ENCODE peak calls at places on chromosomes 16 and 17, in eight cellular contexts. One of them, this sample, is unnamed.

GRCh38 chr17:70144260-70144846 is 25.0 kb upstream of the KCNJ2 start:
- DNase-seq in ovary: no peak
- DNase-seq in upper lobe of right lung: no peak
- DNase-seq in type B pancreatic cell: no peak
- DNase-seq in neural progenitor cell: peak
- DNase-seq in K562: no peak
- DNase-seq in AG09319: no peak
- DNase-seq in hepatocyte: peak
- DNase-seq in this sample: no peak

GRCh38 chr16:88063201-88063773 is 112.1 kb downstream of the BANP start:
- DNase-seq in ovary: peak
- DNase-seq in upper lobe of right lung: no peak
- DNase-seq in type B pancreatic cell: no peak
- DNase-seq in neural progenitor cell: no peak
- DNase-seq in K562: no peak
- DNase-seq in AG09319: peak
- DNase-seq in hepatocyte: no peak
- DNase-seq in this sample: no peak

GRCh38 chr16:9417898-9418297 is 326.5 kb downstream of the HAPSTR1 start:
- DNase-seq in ovary: no peak
- DNase-seq in upper lobe of right lung: no peak
- DNase-seq in type B pancreatic cell: no peak
- DNase-seq in neural progenitor cell: no peak
- DNase-seq in K562: no peak
- DNase-seq in AG09319: no peak
- DNase-seq in hepatocyte: no peak
- DNase-seq in this sample: no peak

GRCh38 chr17:45925311-45925710 is 31.0 kb downstream of the MAPT start:
- DNase-seq in ovary: no peak
- DNase-seq in upper lobe of right lung: no peak
- DNase-seq in type B pancreatic cell: no peak
- DNase-seq in neural progenitor cell: no peak
- DNase-seq in K562: no peak
- DNase-seq in AG09319: no peak
- DNase-seq in hepatocyte: no peak
- DNase-seq in this sample: no peak

GRCh38 chr16:1929105-1929504 is 10.9 kb upstream of the HS3ST6 start:
- DNase-seq in ovary: no peak
- DNase-seq in upper lobe of right lung: no peak
- DNase-seq in type B pancreatic cell: no peak
- DNase-seq in neural progenitor cell: no peak
- DNase-seq in K562: peak
- DNase-seq in AG09319: peak
- DNase-seq in hepatocyte: no peak
- DNase-seq in this sample: no peak

GRCh38 chr16:20363191-20363590 is 10.7 kb upstream of the UMOD start:
- DNase-seq in ovary: no peak
- DNase-seq in upper lobe of right lung: no peak
- DNase-seq in type B pancreatic cell: no peak
- DNase-seq in neural progenitor cell: no peak
- DNase-seq in K562: no peak
- DNase-seq in AG09319: no peak
- DNase-seq in hepatocyte: no peak
- DNase-seq in this sample: no peak

GRCh38 chr17:75878174-75878998 is at the start of gene TRIM47:
- DNase-seq in ovary: peak
- DNase-seq in upper lobe of right lung: peak
- DNase-seq in type B pancreatic cell: no peak
- DNase-seq in neural progenitor cell: peak
- DNase-seq in K562: peak
- DNase-seq in AG09319: no peak
- DNase-seq in hepatocyte: peak
- DNase-seq in this sample: peak

GRCh38 chr16:50354629-50355456 is 13.9 kb downstream of the BRD7 start:
- DNase-seq in ovary: no peak
- DNase-seq in upper lobe of right lung: no peak
- DNase-seq in type B pancreatic cell: no peak
- DNase-seq in neural progenitor cell: no peak
- DNase-seq in K562: peak
- DNase-seq in AG09319: no peak
- DNase-seq in hepatocyte: no peak
- DNase-seq in this sample: no peak

GRCh38 chr17:59093145-59093701 is 13.5 kb downstream of the TRIM37 start:
- DNase-seq in ovary: no peak
- DNase-seq in upper lobe of right lung: no peak
- DNase-seq in type B pancreatic cell: no peak
- DNase-seq in neural progenitor cell: no peak
- DNase-seq in K562: no peak
- DNase-seq in AG09319: no peak
- DNase-seq in hepatocyte: no peak
- DNase-seq in this sample: no peak

GRCh38 chr17:67281736-67282135 is 36.7 kb upstream of the HELZ start:
- DNase-seq in ovary: no peak
- DNase-seq in upper lobe of right lung: no peak
- DNase-seq in type B pancreatic cell: no peak
- DNase-seq in neural progenitor cell: no peak
- DNase-seq in K562: no peak
- DNase-seq in AG09319: no peak
- DNase-seq in hepatocyte: no peak
- DNase-seq in this sample: no peak

GRCh38 chr17:10119203-10120112 is 78.9 kb downstream of the GAS7 start:
- DNase-seq in ovary: no peak
- DNase-seq in upper lobe of right lung: peak
- DNase-seq in type B pancreatic cell: no peak
- DNase-seq in neural progenitor cell: no peak
- DNase-seq in K562: no peak
- DNase-seq in AG09319: no peak
- DNase-seq in hepatocyte: no peak
- DNase-seq in this sample: no peak

GRCh38 chr17:72517413-72518237 is 396.8 kb downstream of the SOX9 start:
- DNase-seq in ovary: no peak
- DNase-seq in upper lobe of right lung: no peak
- DNase-seq in type B pancreatic cell: no peak
- DNase-seq in neural progenitor cell: no peak
- DNase-seq in K562: no peak
- DNase-seq in AG09319: no peak
- DNase-seq in hepatocyte: no peak
- DNase-seq in this sample: no peak

GRCh38 chr16:715448-716249 is 731 bp downstream of the METRN start:
- DNase-seq in ovary: no peak
- DNase-seq in upper lobe of right lung: peak
- DNase-seq in type B pancreatic cell: no peak
- DNase-seq in neural progenitor cell: peak
- DNase-seq in K562: peak
- DNase-seq in AG09319: no peak
- DNase-seq in hepatocyte: peak
- DNase-seq in this sample: no peak

GRCh38 chr16:84518804-84519341 is 14.4 kb upstream of the MEAK7 start:
- DNase-seq in ovary: no peak
- DNase-seq in upper lobe of right lung: no peak
- DNase-seq in type B pancreatic cell: no peak
- DNase-seq in neural progenitor cell: no peak
- DNase-seq in K562: no peak
- DNase-seq in AG09319: no peak
- DNase-seq in hepatocyte: no peak
- DNase-seq in this sample: no peak

GRCh38 chr17:31586946-31587345 is 195.5 kb downstream of the RAB11FIP4 start:
- DNase-seq in ovary: no peak
- DNase-seq in upper lobe of right lung: no peak
- DNase-seq in type B pancreatic cell: no peak
- DNase-seq in neural progenitor cell: no peak
- DNase-seq in K562: no peak
- DNase-seq in AG09319: no peak
- DNase-seq in hepatocyte: no peak
- DNase-seq in this sample: no peak

GRCh38 chr16:22316411-22316811 is 19.2 kb downstream of the POLR3E start:
- DNase-seq in ovary: peak
- DNase-seq in upper lobe of right lung: peak
- DNase-seq in type B pancreatic cell: no peak
- DNase-seq in neural progenitor cell: no peak
- DNase-seq in K562: no peak
- DNase-seq in AG09319: no peak
- DNase-seq in hepatocyte: no peak
- DNase-seq in this sample: no peak

GRCh38 chr17:27070836-27071235 is 223.1 kb upstream of the WSB1 start:
- DNase-seq in ovary: no peak
- DNase-seq in upper lobe of right lung: no peak
- DNase-seq in type B pancreatic cell: no peak
- DNase-seq in neural progenitor cell: no peak
- DNase-seq in K562: no peak
- DNase-seq in AG09319: no peak
- DNase-seq in hepatocyte: no peak
- DNase-seq in this sample: no peak
- TF ChIP-seq CTCF in ovary: no peak
- TF ChIP-seq CTCF in upper lobe of right lung: no peak
- TF ChIP-seq CTCF in type B pancreatic cell: no peak
- TF ChIP-seq CTCF in neural progenitor cell: no peak
- TF ChIP-seq CTCF in K562: peak
- TF ChIP-seq CTCF in AG09319: no peak
- TF ChIP-seq CTCF in hepatocyte: no peak
- TF ChIP-seq CTCF in this sample: no peak

GRCh38 chr16:70703835-70704381 is 18.1 kb upstream of the MTSS2 start:
- DNase-seq in ovary: no peak
- DNase-seq in upper lobe of right lung: no peak
- DNase-seq in type B pancreatic cell: no peak
- DNase-seq in neural progenitor cell: no peak
- DNase-seq in K562: no peak
- DNase-seq in AG09319: no peak
- DNase-seq in hepatocyte: no peak
- DNase-seq in this sample: no peak

GRCh38 chr16:70701998-70702397 is 16.1 kb upstream of the MTSS2 start:
- DNase-seq in ovary: no peak
- DNase-seq in upper lobe of right lung: no peak
- DNase-seq in type B pancreatic cell: no peak
- DNase-seq in neural progenitor cell: no peak
- DNase-seq in K562: no peak
- DNase-seq in AG09319: no peak
- DNase-seq in hepatocyte: no peak
- DNase-seq in this sample: no peak

GRCh38 chr16:70704586-70704985 is 18.7 kb upstream of the MTSS2 start:
- DNase-seq in ovary: no peak
- DNase-seq in upper lobe of right lung: no peak
- DNase-seq in type B pancreatic cell: no peak
- DNase-seq in neural progenitor cell: no peak
- DNase-seq in K562: no peak
- DNase-seq in AG09319: no peak
- DNase-seq in hepatocyte: no peak
- DNase-seq in this sample: no peak

GRCh38 chr16:70702624-70703023 is 16.8 kb upstream of the MTSS2 start:
- DNase-seq in ovary: no peak
- DNase-seq in upper lobe of right lung: no peak
- DNase-seq in type B pancreatic cell: no peak
- DNase-seq in neural progenitor cell: no peak
- DNase-seq in K562: no peak
- DNase-seq in AG09319: no peak
- DNase-seq in hepatocyte: no peak
- DNase-seq in this sample: no peak

GRCh38 chr16:70703041-70703834 is 17.4 kb upstream of the MTSS2 start:
- DNase-seq in ovary: peak
- DNase-seq in upper lobe of right lung: no peak
- DNase-seq in type B pancreatic cell: no peak
- DNase-seq in neural progenitor cell: peak
- DNase-seq in K562: peak
- DNase-seq in AG09319: peak
- DNase-seq in hepatocyte: peak
- DNase-seq in this sample: peak
- TF ChIP-seq CTCF in ovary: peak
- TF ChIP-seq CTCF in upper lobe of right lung: peak
- TF ChIP-seq CTCF in type B pancreatic cell: peak
- TF ChIP-seq CTCF in neural progenitor cell: no peak
- TF ChIP-seq CTCF in K562: peak
- TF ChIP-seq CTCF in AG09319: peak
- TF ChIP-seq CTCF in hepatocyte: peak
- TF ChIP-seq CTCF in this sample: no peak

GRCh38 chr17:16918443-16918842 is 53.5 kb downstream of the TNFRSF13B start:
- DNase-seq in ovary: no peak
- DNase-seq in upper lobe of right lung: no peak
- DNase-seq in type B pancreatic cell: no peak
- DNase-seq in neural progenitor cell: no peak
- DNase-seq in K562: no peak
- DNase-seq in AG09319: no peak
- DNase-seq in hepatocyte: no peak
- DNase-seq in this sample: no peak

GRCh38 chr17:16912021-16912962 is 59.6 kb downstream of the TNFRSF13B start:
- DNase-seq in ovary: no peak
- DNase-seq in upper lobe of right lung: no peak
- DNase-seq in type B pancreatic cell: no peak
- DNase-seq in neural progenitor cell: no peak
- DNase-seq in K562: no peak
- DNase-seq in AG09319: no peak
- DNase-seq in hepatocyte: no peak
- DNase-seq in this sample: no peak

GRCh38 chr17:16917995-16918394 is 53.9 kb downstream of the TNFRSF13B start:
- DNase-seq in ovary: no peak
- DNase-seq in upper lobe of right lung: peak
- DNase-seq in type B pancreatic cell: peak
- DNase-seq in neural progenitor cell: no peak
- DNase-seq in K562: no peak
- DNase-seq in AG09319: no peak
- DNase-seq in hepatocyte: no peak
- DNase-seq in this sample: no peak

GRCh38 chr17:16916557-16916920 is 55.4 kb downstream of the TNFRSF13B start:
- DNase-seq in ovary: no peak
- DNase-seq in upper lobe of right lung: peak
- DNase-seq in type B pancreatic cell: no peak
- DNase-seq in neural progenitor cell: no peak
- DNase-seq in K562: no peak
- DNase-seq in AG09319: no peak
- DNase-seq in hepatocyte: no peak
- DNase-seq in this sample: no peak

GRCh38 chr17:16915752-16916556 is 56.0 kb downstream of the TNFRSF13B start:
- DNase-seq in ovary: no peak
- DNase-seq in upper lobe of right lung: peak
- DNase-seq in type B pancreatic cell: peak
- DNase-seq in neural progenitor cell: peak
- DNase-seq in K562: peak
- DNase-seq in AG09319: no peak
- DNase-seq in hepatocyte: peak
- DNase-seq in this sample: peak
- TF ChIP-seq CTCF in ovary: no peak
- TF ChIP-seq CTCF in upper lobe of right lung: peak
- TF ChIP-seq CTCF in type B pancreatic cell: peak
- TF ChIP-seq CTCF in neural progenitor cell: peak
- TF ChIP-seq CTCF in K562: peak
- TF ChIP-seq CTCF in AG09319: peak
- TF ChIP-seq CTCF in hepatocyte: peak
- TF ChIP-seq CTCF in this sample: peak

DNA sequence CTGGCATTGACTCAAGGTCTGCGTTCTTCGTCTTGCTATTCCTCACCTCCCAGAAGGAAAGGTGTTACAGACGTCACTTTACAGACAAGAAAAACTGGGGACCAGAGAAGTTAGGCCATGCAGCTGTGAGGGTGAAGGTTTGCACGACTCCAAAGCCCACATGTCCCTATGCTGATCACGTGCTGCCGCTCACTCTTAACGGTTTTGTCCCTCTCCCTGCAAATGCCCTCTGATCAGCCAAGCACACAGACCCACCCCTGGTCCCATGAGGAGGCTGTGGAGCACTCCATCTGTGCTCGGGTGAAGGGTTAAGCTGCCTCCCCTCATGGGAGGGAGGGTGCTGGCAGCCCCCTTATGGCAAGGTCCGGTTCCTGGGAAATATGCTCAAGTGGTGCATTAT is 18.9 kb downstream of the CCDC182 start:
- DNase-seq in ovary: no peak
- DNase-seq in upper lobe of right lung: no peak
- DNase-seq in type B pancreatic cell: no peak
- DNase-seq in neural progenitor cell: no peak
- DNase-seq in K562: no peak
- DNase-seq in AG09319: no peak
- DNase-seq in hepatocyte: no peak
- DNase-seq in this sample: no peak
- TF ChIP-seq CTCF in ovary: no peak
- TF ChIP-seq CTCF in upper lobe of right lung: no peak
- TF ChIP-seq CTCF in type B pancreatic cell: no peak
- TF ChIP-seq CTCF in neural progenitor cell: no peak
- TF ChIP-seq CTCF in K562: no peak
- TF ChIP-seq CTCF in AG09319: no peak
- TF ChIP-seq CTCF in hepatocyte: no peak
- TF ChIP-seq CTCF in this sample: no peak

This sample was measured in endothelial cell.